ENCODE peak calls at places on chromosomes 1 and 21, in eight cellular contexts. S is non-pigmented ciliary epithelial cell; D is NCI-H2081; T is AG20443; C is HTR-8/SVneo; K is stimulated activated CD8-positive, alpha-beta memory T cell treated with anti-CD3 and anti-CD28 coated beads, Interleukin-12 subunit alpha, Interleukin-12 subunit beta, amount 100 ng/mL, for 4 hours; N is Kasumi-1; A is endothelial cell of umbilical vein. X is an unnamed sample.

GRCh38 chr1:230465701-230466100 is 39.6 kb upstream of the PGBD5 start:
- DNase-seq in S (no peak), D (peak), T (no peak), C (no peak), K (no peak), N (no peak), A (no peak), X (no peak)

GRCh38 chr1:81410351-81410750 is 390.4 kb upstream of the ADGRL2 start:
- DNase-seq in S (no peak), D (no peak), T (no peak), C (no peak), K (no peak), N (no peak), A (no peak), X (no peak)

GRCh38 chr1:30038134-30039025 is 685.0 kb downstream of the MATN1 start:
- DNase-seq in S (no peak), D (no peak), T (no peak), C (no peak), K (no peak), N (no peak), A (no peak), X (no peak)

GRCh38 chr1:38817958-38818705 is 41.4 kb downstream of the RRAGC start:
- DNase-seq in S (no peak), D (peak), T (peak), C (peak), K (peak), N (no peak), A (no peak), X (peak)

GRCh38 chr1:71677024-71677423 is 596.2 kb upstream of the ZRANB2 start:
- DNase-seq in S (no peak), D (no peak), T (no peak), C (no peak), K (no peak), N (no peak), A (no peak), X (no peak)

GRCh38 chr1:154765970-154766369 is 104.1 kb downstream of the KCNN3 start:
- DNase-seq in S (no peak), D (no peak), T (peak), C (peak), K (no peak), N (peak), A (peak), X (peak)

GRCh38 chr21:22374218-22374969 is 1376.2 kb downstream of the NCAM2 start:
- DNase-seq in S (no peak), D (no peak), T (no peak), C (no peak), K (no peak), N (no peak), A (no peak), X (no peak)

GRCh38 chr1:208084764-208085163 is 159.4 kb downstream of the PLXNA2 start:
- DNase-seq in S (no peak), D (no peak), T (no peak), C (no peak), K (no peak), N (no peak), A (no peak), X (no peak)

GRCh38 chr1:82517586-82517985 is 716.9 kb downstream of the ADGRL2 start:
- DNase-seq in S (no peak), D (no peak), T (peak), C (no peak), K (no peak), N (no peak), A (peak), X (no peak)

X was measured in RWPE1.